ENCODE peak calls at places on chromosome 15, in six cellular contexts. W is DND-41, S is SK-N-SH, M is astrocyte, N is HCT116, Y is neuronal stem cell. H is an unnamed sample.

GRCh38 chr15:78691167-78691872 is 50.3 kb upstream of the CHRNB4 start:
- DNase-seq in M (no peak), Y (no peak), W (no peak), N (no peak), S (no peak), H (no peak)

GRCh38 chr15:39209548-39210211 is 371.2 kb upstream of the THBS1 start:
- DNase-seq in S (no peak), N (no peak), Y (no peak), M (no peak), W (no peak), H (no peak)

GRCh38 chr15:31570591-31570990 is 244.0 kb downstream of the KLF13 start:
- DNase-seq in M (no peak), W (no peak), N (no peak), Y (no peak), S (no peak), H (no peak)

GRCh38 chr15:52098328-52098727 is 14.2 kb downstream of the BCL2L10 start:
- DNase-seq in Y (no peak), W (no peak), N (no peak), S (no peak), M (no peak), H (no peak)

GRCh38 chr15:78673917-78674444 is 33.0 kb upstream of the CHRNB4 start:
- DNase-seq in W (no peak), M (no peak), S (no peak), Y (no peak), N (no peak), H (no peak)

GRCh38 chr15:96273317-96274086 is 57.0 kb upstream of the NR2F2 start:
- DNase-seq in S (no peak), M (peak; percentile 100), W (peak; percentile 3), Y (no peak), N (peak; percentile 100), H (no peak)

GRCh38 chr15:88391006-88391405 is 76.2 kb downstream of the MRPL46 start:
- DNase-seq in S (no peak), W (no peak), Y (no peak), M (no peak), N (no peak), H (no peak)

GRCh38 chr15:32698773-32699390 is 18.9 kb upstream of the GREM1 start:
- DNase-seq in W (no peak), N (no peak), Y (no peak), S (no peak), M (no peak), H (no peak)

GRCh38 chr15:52171386-52171785 is 19.8 kb downstream of the GNB5 start:
- DNase-seq in S (peak; percentile 19), N (no peak), W (no peak), Y (no peak), M (no peak), H (peak; percentile 45)

GRCh38 chr15:92907880-92908279 is 7.8 kb downstream of the CHD2 start:
- DNase-seq in M (peak; percentile 91), N (no peak), W (no peak), Y (no peak), S (no peak), H (no peak)

GRCh38 chr15:41627204-41627603 is 33.0 kb upstream of the MGA start:
- DNase-seq in Y (no peak), S (no peak), W (no peak), N (no peak), M (no peak), H (no peak)

GRCh38 chr15:29044506-29044905 is 158.7 kb downstream of the APBA2 start:
- DNase-seq in Y (no peak), W (no peak), M (peak; percentile 73), N (no peak), S (peak; percentile 37), H (no peak)

GRCh38 chr15:82663186-82663600 is 16.0 kb upstream of the CPEB1 start:
- DNase-seq in S (no peak), M (peak; percentile 16), Y (peak; percentile 78), W (peak; percentile 70), N (no peak), H (peak; percentile 90)

GRCh38 chr15:38349251-38349650 is 96.6 kb downstream of the SPRED1 start:
- DNase-seq in N (no peak), M (peak; percentile 27), S (no peak), Y (no peak), W (no peak), H (no peak)

GRCh38 chr15:76866716-76867321 is 38.3 kb downstream of the SCAPER start:
- DNase-seq in W (peak; percentile 12), Y (peak; percentile 9), S (peak; percentile 29), N (peak; percentile 16), M (peak; percentile 18), H (peak; percentile 43)

GRCh38 chr15:25838871-25839195 is 24.3 kb downstream of the ATP10A start:
- DNase-seq in N (no peak), Y (no peak), M (no peak), S (no peak), W (no peak), H (no peak)

GRCh38 chr15:25090073-25090733 is 135.4 kb downstream of the SNRPN start:
- DNase-seq in W (no peak), N (no peak), M (no peak), S (no peak), Y (no peak), H (no peak)

GRCh38 chr15:47753591-47753990 is 36.3 kb downstream of the SEMA6D start:
- DNase-seq in S (no peak), M (no peak), W (no peak), N (no peak), Y (no peak), H (no peak)

GRCh38 chr15:61480863-61481262 is 251.8 kb upstream of the RORA start:
- DNase-seq in S (no peak), M (no peak), N (no peak), Y (no peak), W (no peak), H (no peak)

GRCh38 chr15:78979456-78980320 is 34.8 kb upstream of the CTSH start:
- DNase-seq in W (peak; percentile 45), S (peak; percentile 83), M (peak; percentile 60), Y (peak; percentile 43), N (peak; percentile 81), H (peak; percentile 95)

GRCh38 chr15:96115642-96116041 is 214.9 kb upstream of the NR2F2 start:
- DNase-seq in N (no peak), S (no peak), M (peak; percentile 87), W (no peak), Y (no peak), H (no peak)

GRCh38 chr15:79067969-79068368 is 22.6 kb downstream of the RASGRF1 start:
- DNase-seq in Y (no peak), W (no peak), M (no peak), S (no peak), N (no peak), H (no peak)

GRCh38 chr15:61401903-61402698 is 173.0 kb upstream of the RORA start:
- DNase-seq in W (no peak), Y (no peak), S (no peak), M (no peak), N (no peak), H (no peak)

GRCh38 chr15:67038721-67039120 is 26.7 kb upstream of the SMAD3 start:
- DNase-seq in M (no peak), W (no peak), N (no peak), Y (no peak), S (no peak), H (no peak)

GRCh38 chr15:67037694-67038093 is 27.7 kb upstream of the SMAD3 start:
- DNase-seq in Y (no peak), W (no peak), M (no peak), N (no peak), S (no peak), H (no peak)

GRCh38 chr15:67036775-67037555 is 28.4 kb upstream of the SMAD3 start:
- DNase-seq in S (no peak), M (no peak), N (no peak), Y (no peak), W (no peak), H (no peak)

GRCh38 chr15:67040277-67040676 is 25.1 kb upstream of the SMAD3 start:
- DNase-seq in M (no peak), N (no peak), W (no peak), Y (no peak), S (no peak), H (no peak)

DNA sequence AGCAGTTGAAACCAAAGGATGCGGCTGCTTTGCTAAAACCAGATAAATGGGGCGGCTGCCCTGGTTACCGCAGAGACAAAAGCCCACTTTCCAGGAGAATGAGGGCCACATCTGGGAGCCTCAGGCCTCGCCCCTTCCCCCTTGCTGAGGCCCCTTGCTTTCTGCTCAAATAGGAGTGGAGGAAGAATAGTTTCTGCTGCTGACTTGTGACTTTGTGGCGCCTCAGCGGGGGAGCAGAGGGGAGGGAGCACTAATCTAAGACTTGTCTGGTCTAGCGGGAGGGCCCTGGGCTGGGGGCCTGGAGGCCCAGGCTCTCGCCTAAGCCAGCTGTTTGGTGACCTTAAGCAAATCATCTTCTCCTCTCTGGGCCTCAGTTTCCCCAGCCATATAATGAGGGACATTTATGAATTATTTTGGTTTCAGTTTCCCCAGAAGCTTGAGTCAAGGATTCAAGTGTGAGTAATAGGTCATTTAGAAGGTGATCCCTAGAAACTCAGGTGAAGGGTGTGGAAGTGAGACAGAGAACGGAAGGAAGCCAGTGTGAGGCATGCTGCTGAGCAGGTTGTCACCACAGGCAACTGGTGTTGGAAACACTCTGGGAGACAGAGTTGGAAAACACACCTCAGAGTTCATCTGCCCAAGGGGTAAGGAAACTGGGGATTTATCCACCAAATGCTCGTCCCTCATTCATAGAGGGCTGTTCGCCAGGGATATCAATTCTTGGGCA is 25.9 kb upstream of the SMAD3 start:
- DNase-seq in N (peak; percentile 90), Y (peak; percentile 52), W (peak; percentile 11), M (no peak), S (no peak), H (peak; percentile 70)
- H2AFZ ChIP-seq in N (no peak overlapping the region), Y (peak overlapping the region; percentile 0), W (no peak overlapping the region), M (no peak overlapping the region), S (no peak overlapping the region), H (peak overlapping the region; percentile 90)

GRCh38 chr15:55615445-55615844 is 27.3 kb upstream of the PYGO1 start:
- DNase-seq in W (no peak), Y (no peak), S (peak; percentile 50), M (no peak), N (no peak), H (no peak)
- H2AFZ ChIP-seq in W (no peak overlapping the region), Y (no peak overlapping the region), S (no peak overlapping the region), M (no peak overlapping the region), N (no peak overlapping the region), H (no peak overlapping the region)

DNA sequence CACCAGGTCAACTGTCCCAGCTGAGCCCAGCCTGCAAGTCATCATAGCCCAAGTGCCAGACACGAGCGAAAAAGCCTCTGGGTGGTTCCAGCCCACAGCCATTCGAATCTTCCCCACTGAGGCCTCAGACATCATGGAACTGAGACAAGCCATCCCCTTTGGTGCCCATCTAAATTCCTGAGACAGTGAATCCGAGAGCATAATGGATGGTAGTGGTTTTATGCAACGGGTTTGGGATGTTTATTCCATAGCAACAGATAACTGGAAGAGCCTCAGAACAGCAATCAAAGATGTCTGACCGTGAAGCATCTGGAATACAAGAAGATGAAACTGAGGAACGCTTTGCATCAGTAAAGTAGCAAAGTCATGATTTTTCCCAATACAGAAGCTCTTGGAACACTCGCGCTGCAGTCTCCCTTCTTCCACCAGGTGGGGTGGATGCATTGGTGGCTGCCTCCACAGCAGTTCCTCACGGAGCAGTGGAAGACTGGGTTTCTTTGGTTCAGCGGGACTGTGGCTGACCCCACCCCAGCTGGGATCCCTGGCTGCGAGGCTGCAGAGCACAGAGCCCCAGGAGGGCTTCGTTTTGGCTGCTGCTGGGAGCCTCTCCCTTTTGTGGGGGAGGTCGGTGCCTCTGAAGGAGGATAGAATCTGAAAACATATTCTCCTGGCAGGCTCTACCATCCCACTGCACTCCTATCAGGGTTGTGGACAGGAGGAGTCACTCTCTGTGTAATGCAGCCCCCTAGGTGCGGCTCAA is 26.4 kb upstream of the PDE8A start:
- DNase-seq in W (no peak), Y (peak; percentile 15), N (peak; percentile 67), M (peak; percentile 51), S (peak; percentile 81), H (peak; percentile 83)
- H2AFZ ChIP-seq in W (no peak overlapping the region), Y (peak overlapping the region; percentile 80), N (peak overlapping the region; percentile 84), M (peak overlapping the region; percentile 73), S (peak overlapping the region; percentile 71), H (peak overlapping the region; percentile 84)

GRCh38 chr15:81398456-81398855 is 24.4 kb upstream of the TMC3 start:
- DNase-seq in M (no peak), N (no peak), S (no peak), W (no peak), Y (no peak), H (no peak)
- H2AFZ ChIP-seq in M (no peak overlapping the region), N (no peak overlapping the region), S (no peak overlapping the region), W (no peak overlapping the region), Y (no peak overlapping the region), H (no peak overlapping the region)